ENCODE peak calls at places on chromosomes 1 and 21, in five cellular contexts. I is heart left ventricle, L is neural progenitor cell, P is BJ, G is Calu3. A is an unnamed sample.

GRCh38 chr21:42833439-42833815 is 45.9 kb downstream of the WDR4 start:
- DNase-seq in I (no peak), L (peak), P (no peak), G (peak), A (peak)

GRCh38 chr1:60765204-60765603 is 317.2 kb upstream of the NFIA start:
- DNase-seq in I (no peak), L (peak), P (no peak), G (peak), A (peak)

GRCh38 chr1:56375184-56375837 is 204.1 kb downstream of the PLPP3 start:
- DNase-seq in I (no peak), L (peak), P (no peak), G (no peak), A (no peak)

GRCh38 chr1:152110860-152111514 is 4.3 kb downstream of the TCHH start:
- DNase-seq in I (peak), L (peak), P (no peak), G (peak), A (peak)

GRCh38 chr1:22983944-22984343 is 11.3 kb upstream of the LACTBL1 start:
- DNase-seq in I (no peak), L (no peak), P (no peak), G (no peak), A (no peak)

GRCh38 chr1:171251741-171252300 is 3.5 kb downstream of the FMO1 start:
- DNase-seq in I (no peak), L (peak), P (no peak), G (peak), A (peak)

GRCh38 chr1:58031416-58031815 is 515.1 kb downstream of the OMA1 start:
- DNase-seq in I (no peak), L (no peak), P (no peak), G (no peak), A (no peak)

GRCh38 chr1:77889240-77889637 is 815 bp downstream of the NEXN start:
- DNase-seq in I (no peak), L (peak), P (peak), G (no peak), A (no peak)

GRCh38 chr1:8665824-8666223 is 151.6 kb downstream of the RERE start:
- DNase-seq in I (no peak), L (no peak), P (no peak), G (no peak), A (no peak)

GRCh38 chr1:19799877-19800804 is at the start of gene TMCO4:
- DNase-seq in I (peak), L (peak), P (peak), G (peak), A (peak)

GRCh38 chr1:225768662-225769426 is 8.8 kb upstream of the SRP9 start:
- DNase-seq in I (no peak), L (no peak), P (no peak), G (no peak), A (no peak)

GRCh38 chr1:78171736-78172590 is 126.2 kb downstream of the GIPC2 start:
- DNase-seq in I (no peak), L (no peak), P (no peak), G (no peak), A (no peak)

GRCh38 chr1:22104865-22105437 is 37.9 kb downstream of the WNT4 start:
- DNase-seq in I (no peak), L (no peak), P (no peak), G (no peak), A (peak)

GRCh38 chr1:37561794-37562132 is 5.0 kb downstream of the DNALI1 start:
- DNase-seq in I (no peak), L (peak), P (no peak), G (peak), A (peak)

GRCh38 chr1:77876884-77877283 is 11.5 kb upstream of the NEXN start:
- DNase-seq in I (no peak), L (no peak), P (no peak), G (no peak), A (no peak)

GRCh38 chr1:48977273-48977672 is 200.6 kb upstream of the BEND5 start:
- DNase-seq in I (no peak), L (no peak), P (no peak), G (no peak), A (no peak)

GRCh38 chr1:109498161-109498801 is 4.4 kb downstream of the CYB561D1 start:
- DNase-seq in I (no peak), L (peak), P (no peak), G (peak), A (peak)

GRCh38 chr1:111768625-111769024 is 12.9 kb downstream of the DDX20 start:
- DNase-seq in I (no peak), L (no peak), P (no peak), G (no peak), A (no peak)
- TF ChIP-seq CTCF in I (no peak), L (no peak), P (no peak), G (no peak), A (no peak)

GRCh38 chr1:34127006-34128000 is 37.7 kb downstream of the CSMD2 start:
- DNase-seq in I (no peak), L (no peak), P (no peak), G (no peak), A (no peak)

GRCh38 chr1:34128186-34128889 is 36.7 kb downstream of the CSMD2 start:
- DNase-seq in I (no peak), L (no peak), P (no peak), G (no peak), A (no peak)

GRCh38 chr1:34130306-34130705 is 34.7 kb downstream of the CSMD2 start:
- DNase-seq in I (no peak), L (no peak), P (no peak), G (no peak), A (no peak)

GRCh38 chr1:34131396-34132160 is 33.5 kb downstream of the CSMD2 start:
- DNase-seq in I (no peak), L (no peak), P (no peak), G (no peak), A (no peak)

DNA sequence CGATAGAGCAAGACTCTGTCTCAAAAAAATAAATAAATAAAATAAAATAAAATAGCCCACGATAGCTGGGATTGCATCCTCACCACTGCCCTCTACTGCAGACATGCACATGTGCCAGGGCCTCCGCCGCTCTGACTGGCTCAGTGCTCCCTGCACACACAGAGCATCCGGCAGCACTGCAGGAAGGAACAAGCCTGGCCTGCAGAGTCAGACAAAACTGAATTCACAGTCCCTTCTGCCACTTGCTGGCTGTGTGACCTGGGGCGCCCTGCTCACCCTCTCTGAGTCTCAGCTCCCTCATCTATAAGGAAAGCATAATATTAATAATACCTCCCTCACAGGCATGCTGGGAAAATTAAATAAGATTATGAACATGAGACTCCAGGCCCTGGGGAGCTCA is 35.4 kb downstream of the CSMD2 start:
- DNase-seq in I (no peak), L (no peak), P (no peak), G (no peak), A (no peak)
- TF ChIP-seq CTCF in I (no peak), L (no peak), P (no peak), G (no peak), A (no peak)

DNA sequence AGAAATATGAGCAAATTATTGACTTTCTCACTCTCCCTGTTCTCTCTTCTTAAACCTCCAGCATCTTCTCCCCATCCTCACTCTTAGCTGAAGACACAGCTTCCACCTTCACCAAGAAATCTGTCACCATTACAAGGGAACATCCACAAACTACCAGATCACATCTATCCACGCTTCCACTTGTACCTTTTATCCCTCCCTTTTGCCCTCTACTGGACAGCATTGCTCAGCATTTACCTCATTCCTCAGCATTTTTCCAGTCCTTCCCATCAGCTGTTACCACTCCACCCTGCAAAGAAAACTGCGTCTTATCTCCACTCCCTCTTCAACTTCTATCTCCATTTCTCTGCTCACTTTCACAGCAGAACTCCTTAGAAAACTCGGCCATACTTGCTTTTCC is 42.6 kb downstream of the KCNJ6 start:
- DNase-seq in I (no peak), L (no peak), P (no peak), G (no peak), A (no peak)
- TF ChIP-seq CTCF in I (no peak), L (peak), P (peak), G (no peak), A (no peak)

GRCh38 chr1:36352910-36353878 is 29.7 kb upstream of the EVA1B start:
- DNase-seq in I (no peak), L (no peak), P (no peak), G (peak), A (no peak)
- TF ChIP-seq CTCF in I (no peak), L (no peak), P (no peak), G (no peak), A (no peak)

A was measured in activated CD8-positive, alpha-beta T cell treated with anti-CD3 and anti-CD28 coated beads for 36 hours.